ENCODE peak calls at places on chromosomes 4 and X, in eight cellular contexts. N is H4; Y is effector memory CD4-positive, alpha-beta T cell; W is anterior cingulate cortex; H is OCI-M1; O is GM04504; R is non-pigmented ciliary epithelial cell; D is GM03348. V is an unnamed sample.

GRCh38 chr4:36676139-36677050 is 395.0 kb downstream of the DTHD1 start:
- DNase-seq in Y (no peak), W (no peak), O (no peak), R (no peak), N (peak; percentile 15), H (no peak), D (no peak), V (no peak)

GRCh38 chrX:18733273-18733672 is 25.8 kb downstream of the PPEF1 start:
- DNase-seq in W (no peak), Y (no peak), O (no peak), R (no peak), N (no peak), D (no peak), H (no peak), V (no peak)

GRCh38 chr4:33031328-33031727 is 2311.2 kb downstream of the PCDH7 start:
- DNase-seq in O (no peak), Y (no peak), R (no peak), N (no peak), W (no peak), H (peak; percentile 6), D (no peak), V (no peak)

GRCh38 chr4:175499735-175500352 is 312.2 kb downstream of the GPM6A start:
- DNase-seq in H (no peak), Y (no peak), N (no peak), W (no peak), O (no peak), R (no peak), D (no peak), V (no peak)

GRCh38 chrX:100368167-100368566 is 41.9 kb downstream of the PCDH19 start:
- DNase-seq in W (no peak), O (no peak), R (no peak), H (peak; percentile 38), Y (no peak), D (peak; percentile 1), N (peak; percentile 10), V (no peak)

GRCh38 chr4:40934671-40935070 is 184.9 kb downstream of the NSUN7 start:
- DNase-seq in N (no peak), O (no peak), D (no peak), R (no peak), Y (no peak), W (no peak), H (no peak), V (no peak)

GRCh38 chrX:41382699-41383645 is 49.0 kb downstream of the DDX3X start:
- DNase-seq in O (no peak), N (peak; percentile 52), Y (peak; percentile 9), H (peak; percentile 53), D (peak; percentile 10), W (no peak), R (no peak), V (no peak)

GRCh38 chrX:21982311-21982710 is 41.8 kb downstream of the SMS start:
- DNase-seq in O (no peak), R (no peak), N (no peak), Y (no peak), H (no peak), W (no peak), D (no peak), V (no peak)

V was measured in kidney epithelial cell.